ENCODE peak calls at places on chromosome 5, in ten cellular contexts. X is stimulated activated CD4-positive, alpha-beta T cell treated with anti-CD3 and anti-CD28 coated beads, Interleukin-2, amount 100 ng/mL, for 48 hours; Y is NCI-H460; U is GM12891; K is mammary epithelial cell; S is LHCN-M2; Z is left lung; R is fibroblast of lung; N is activated CD4-positive, alpha-beta T cell treated with anti-CD3 and anti-CD28 coated beads for 24 hours; I is spleen. W is an unnamed sample.

GRCh38 chr5:81555865-81556264 is 161.9 kb upstream of the ACOT12 start:
- DNase-seq in Y (no peak), S (no peak), I (no peak), X (no peak), U (no peak), N (no peak), R (no peak), Z (no peak), K (no peak), W (no peak)

GRCh38 chr5:154829181-154829588 is 21.2 kb downstream of the FAXDC2 start:
- DNase-seq in X (no peak), S (peak), U (no peak), K (no peak), N (no peak), Y (no peak), I (no peak), R (no peak), Z (no peak), W (no peak)

GRCh38 chr5:158303261-158303660 is 444.3 kb upstream of the CLINT1 start:
- DNase-seq in K (no peak), I (no peak), U (no peak), R (no peak), Y (no peak), N (no peak), Z (no peak), X (no peak), S (no peak), W (no peak)

GRCh38 chr5:56499877-56500276 is 266.7 kb upstream of the ANKRD55 start:
- DNase-seq in Z (no peak), Y (no peak), S (no peak), N (no peak), R (no peak), U (no peak), X (no peak), I (no peak), K (no peak), W (no peak)

GRCh38 chr5:160009591-160009989 is 651 bp downstream of the TTC1 start:
- DNase-seq in K (no peak), S (no peak), Y (no peak), X (no peak), Z (no peak), N (no peak), U (no peak), I (no peak), R (no peak), W (no peak)

GRCh38 chr5:16693879-16694278 is 77.1 kb upstream of the RETREG1 start:
- DNase-seq in I (no peak), U (no peak), S (peak), X (no peak), Z (no peak), K (no peak), R (no peak), N (no peak), Y (no peak), W (no peak)

GRCh38 chr5:59793000-59793399 is 100.5 kb downstream of the PDE4D start:
- DNase-seq in Y (peak), Z (no peak), S (peak), U (no peak), K (peak), R (peak), X (no peak), N (no peak), I (no peak), W (peak)

GRCh38 chr5:143428155-143428554 is 24.7 kb upstream of the NR3C1 start:
- DNase-seq in Z (no peak), I (no peak), U (no peak), R (no peak), K (no peak), X (no peak), S (no peak), Y (no peak), N (no peak), W (no peak)

GRCh38 chr5:7770436-7770835 is 80.5 kb downstream of the CFAP90 start:
- DNase-seq in I (no peak), U (no peak), Y (no peak), K (no peak), S (no peak), N (no peak), Z (no peak), R (no peak), X (no peak), W (no peak)

GRCh38 chr5:108788142-108788541 is 40.4 kb downstream of the FER start:
- DNase-seq in I (no peak), K (peak), Z (no peak), S (peak), R (no peak), N (no peak), Y (no peak), X (no peak), U (no peak), W (no peak)

GRCh38 chr5:8500426-8500825 is 631.5 kb downstream of the MTRR start:
- DNase-seq in S (peak), U (no peak), Z (no peak), N (no peak), I (no peak), Y (no peak), R (no peak), X (no peak), K (no peak), W (no peak)

GRCh38 chr5:10329808-10330481 is 22.2 kb upstream of the CMBL start:
- DNase-seq in S (peak), N (no peak), R (peak), U (no peak), Y (no peak), X (no peak), K (no peak), I (no peak), Z (peak), W (peak)